ENCODE peak calls at places on chromosomes 1 and 21, in six cellular contexts. D, L, A, Y, S and M are unnamed samples.

GRCh38 chr1:105544475-105544874 is 1512.0 kb upstream of the PRMT6 start:
- DNase-seq in Y (no peak), D (no peak), A (no peak), L (no peak), S (no peak), M (no peak)

GRCh38 chr1:53467391-53467790 is 8.2 kb downstream of the DMRTB1 start:
- DNase-seq in Y (no peak), D (no peak), A (no peak), L (no peak), S (no peak), M (no peak)

GRCh38 chr1:117815926-117816325 is 113.5 kb downstream of the GDAP2 start:
- DNase-seq in Y (no peak), L (no peak), D (no peak), S (no peak), A (no peak), M (no peak)

GRCh38 chr1:55635856-55636255 is 420.7 kb upstream of the USP24 start:
- DNase-seq in D (no peak), L (no peak), S (no peak), A (no peak), Y (no peak), M (no peak)

GRCh38 chr1:245108251-245108650 is 46.5 kb upstream of the KIF26B start:
- DNase-seq in A (no peak), Y (no peak), D (no peak), L (no peak), S (peak), M (no peak)

GRCh38 chr1:22662318-22662717 is 9.3 kb downstream of the C1QB start:
- DNase-seq in S (no peak), Y (peak), D (no peak), A (no peak), L (no peak), M (no peak)

GRCh38 chr1:72186733-72187307 is 95.5 kb downstream of the NEGR1 start:
- DNase-seq in D (no peak), L (no peak), S (no peak), Y (no peak), A (no peak), M (no peak)

GRCh38 chr1:77399250-77400086 is 117.6 kb downstream of the AK5 start:
- DNase-seq in Y (no peak), L (no peak), S (no peak), A (no peak), D (no peak), M (no peak)

GRCh38 chr1:150142083-150142482 is 7.6 kb upstream of the PLEKHO1 start:
- DNase-seq in L (no peak), A (no peak), D (no peak), S (no peak), Y (no peak), M (no peak)

GRCh38 chr1:184483101-184483813 is 96.4 kb downstream of the C1orf21 start:
- DNase-seq in D (no peak), S (peak), A (no peak), Y (no peak), L (no peak), M (no peak)

GRCh38 chr1:61124691-61125090 is 42.3 kb downstream of the NFIA start:
- DNase-seq in S (peak), D (no peak), L (no peak), Y (no peak), A (no peak), M (no peak)

GRCh38 chr21:44065428-44065827 is 41.8 kb upstream of the PWP2 start:
- DNase-seq in L (no peak), S (no peak), Y (no peak), A (no peak), D (no peak), M (no peak)

GRCh38 chr1:39727221-39727931 is 11.3 kb upstream of the PPIE start:
- DNase-seq in D (no peak), S (no peak), L (no peak), A (no peak), Y (no peak), M (no peak)

GRCh38 chr1:15680614-15681345 is 3.3 kb upstream of the PLEKHM2 start:
- DNase-seq in Y (no peak), S (no peak), L (no peak), A (no peak), D (no peak), M (peak)

GRCh38 chr1:226429051-226429461 is 21.2 kb upstream of the PARP1 start:
- DNase-seq in L (no peak), D (no peak), Y (no peak), S (no peak), A (no peak), M (no peak)

GRCh38 chr21:14353712-14354111 is 29.2 kb downstream of the HSPA13 start:
- DNase-seq in L (no peak), S (no peak), A (no peak), Y (no peak), D (no peak), M (no peak)

GRCh38 chr1:54927475-54928240 is 40.7 kb upstream of the DHCR24 start:
- DNase-seq in L (no peak), D (no peak), A (no peak), S (no peak), Y (no peak), M (peak)

GRCh38 chr1:65002508-65003315 is 36.4 kb upstream of the JAK1 start:
- DNase-seq in A (peak), L (peak), S (peak), Y (peak), D (peak), M (peak)
- TF ChIP-seq POLR2A in A (peak), L (peak), S (no peak), Y (no peak), D (peak), M (no peak)

DNA sequence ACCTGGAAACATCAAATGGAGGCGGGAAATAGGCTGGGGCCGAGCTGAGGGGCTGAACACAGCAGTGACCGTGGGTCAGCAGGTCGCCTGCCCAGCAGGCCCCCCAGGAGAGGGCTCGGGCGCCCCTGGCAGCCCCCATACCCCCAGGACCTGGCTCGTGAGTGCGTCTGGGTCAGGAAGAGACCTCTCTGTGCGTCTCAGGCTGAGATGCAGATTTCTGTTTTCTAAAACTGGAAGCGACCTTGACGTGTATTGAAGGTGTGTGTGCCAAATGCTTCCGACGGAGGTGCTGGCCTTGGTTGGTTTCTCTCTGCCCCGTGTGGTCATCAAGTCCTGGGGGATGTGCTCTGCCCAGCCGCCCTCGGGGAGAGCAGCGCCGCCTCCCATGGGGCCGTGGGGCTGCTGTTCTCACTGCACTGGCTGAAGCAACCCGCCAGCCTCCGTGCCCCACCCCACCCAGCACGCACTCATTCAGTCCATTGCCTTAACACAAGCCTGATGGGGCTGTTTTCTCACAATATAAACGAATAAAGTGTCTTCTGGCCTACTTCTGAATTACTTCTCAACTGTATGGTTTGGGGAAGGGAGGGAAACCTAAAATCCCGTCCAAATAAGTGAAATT is 7.4 kb downstream of the PEX10 start:
- DNase-seq in D (no peak), A (no peak), L (no peak), S (no peak), Y (no peak), M (no peak)
- TF ChIP-seq POLR2A in D (no peak), A (no peak), L (no peak), S (no peak), Y (no peak), M (no peak)

DNA sequence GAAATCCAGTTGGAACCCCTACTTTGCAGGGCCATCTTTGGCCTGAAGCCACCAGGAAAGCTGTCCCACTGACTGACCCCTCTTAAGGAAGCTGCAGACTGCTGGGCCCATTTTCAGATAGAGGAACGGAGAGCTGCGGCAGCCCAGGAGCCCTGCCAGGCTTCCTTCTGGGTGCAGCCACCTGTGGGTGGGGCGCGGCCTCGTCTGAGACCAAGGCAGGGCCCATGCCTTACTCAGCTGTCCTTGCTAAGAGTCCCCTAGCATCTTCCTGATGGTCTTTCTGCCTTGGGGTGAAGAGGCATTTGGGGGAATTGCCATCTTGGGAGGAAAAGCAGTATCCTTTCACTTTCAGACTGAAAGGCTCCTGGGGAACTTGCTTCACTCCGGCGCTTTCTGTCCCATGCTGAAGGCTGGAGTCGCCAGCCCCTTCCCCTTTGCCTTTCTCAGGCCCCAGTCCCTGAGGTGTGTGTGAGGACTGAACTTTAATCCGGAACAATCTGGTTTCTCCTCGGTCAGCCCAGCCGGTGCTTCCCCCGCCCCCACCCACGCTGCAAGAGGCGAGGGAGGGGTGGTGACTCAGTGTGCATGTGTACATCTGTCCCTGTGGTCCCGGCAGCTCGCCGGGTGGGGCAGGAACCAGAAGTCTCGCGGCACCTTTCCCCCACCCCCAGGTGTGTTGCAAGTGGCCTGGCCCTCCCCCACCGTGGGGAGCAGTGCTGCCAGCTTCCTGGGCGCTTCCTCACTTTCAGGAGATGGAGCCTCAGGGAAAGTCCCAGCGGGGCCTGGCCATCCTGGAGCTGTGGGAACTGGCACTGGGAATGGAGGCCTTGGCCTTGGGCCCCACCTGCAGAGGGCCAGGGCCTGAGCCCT is 5.1 kb downstream of the ZC3H12A start:
- DNase-seq in S (peak), D (peak), A (peak), L (peak), Y (peak), M (peak)
- TF ChIP-seq POLR2A in S (no peak), D (peak), A (peak), L (peak), Y (no peak), M (peak)

DNA sequence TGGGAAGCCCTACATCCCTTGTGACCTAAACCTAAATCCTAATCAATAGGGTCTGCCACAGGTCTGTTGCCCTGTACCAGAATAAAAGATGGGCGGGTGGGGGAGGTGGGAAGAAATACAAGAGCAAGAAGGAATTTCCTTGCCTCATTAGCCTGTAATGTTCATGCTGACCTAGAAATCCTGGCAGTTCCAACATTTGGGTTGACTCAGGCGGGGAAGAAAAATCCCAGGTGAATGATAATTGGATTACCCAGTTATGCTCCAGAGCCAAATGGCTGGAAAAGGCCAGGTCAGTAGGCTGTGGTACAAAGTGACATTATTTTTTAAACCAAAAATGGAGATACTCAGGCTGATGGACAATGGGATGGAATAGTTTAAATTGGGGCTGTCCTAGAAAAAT is 27.3 kb upstream of the A3GALT2 start:
- DNase-seq in L (no peak), Y (no peak), S (peak), A (no peak), D (no peak), M (no peak)
- TF ChIP-seq POLR2A in L (no peak), Y (no peak), S (no peak), A (no peak), D (no peak), M (no peak)

GRCh38 chr1:2546515-2547209 is 9.5 kb upstream of the TNFRSF14 start:
- DNase-seq in S (peak), A (peak), L (peak), Y (peak), D (no peak), M (peak)
- TF ChIP-seq POLR2A in S (peak), A (peak), L (peak), Y (no peak), D (no peak), M (peak)

DNA sequence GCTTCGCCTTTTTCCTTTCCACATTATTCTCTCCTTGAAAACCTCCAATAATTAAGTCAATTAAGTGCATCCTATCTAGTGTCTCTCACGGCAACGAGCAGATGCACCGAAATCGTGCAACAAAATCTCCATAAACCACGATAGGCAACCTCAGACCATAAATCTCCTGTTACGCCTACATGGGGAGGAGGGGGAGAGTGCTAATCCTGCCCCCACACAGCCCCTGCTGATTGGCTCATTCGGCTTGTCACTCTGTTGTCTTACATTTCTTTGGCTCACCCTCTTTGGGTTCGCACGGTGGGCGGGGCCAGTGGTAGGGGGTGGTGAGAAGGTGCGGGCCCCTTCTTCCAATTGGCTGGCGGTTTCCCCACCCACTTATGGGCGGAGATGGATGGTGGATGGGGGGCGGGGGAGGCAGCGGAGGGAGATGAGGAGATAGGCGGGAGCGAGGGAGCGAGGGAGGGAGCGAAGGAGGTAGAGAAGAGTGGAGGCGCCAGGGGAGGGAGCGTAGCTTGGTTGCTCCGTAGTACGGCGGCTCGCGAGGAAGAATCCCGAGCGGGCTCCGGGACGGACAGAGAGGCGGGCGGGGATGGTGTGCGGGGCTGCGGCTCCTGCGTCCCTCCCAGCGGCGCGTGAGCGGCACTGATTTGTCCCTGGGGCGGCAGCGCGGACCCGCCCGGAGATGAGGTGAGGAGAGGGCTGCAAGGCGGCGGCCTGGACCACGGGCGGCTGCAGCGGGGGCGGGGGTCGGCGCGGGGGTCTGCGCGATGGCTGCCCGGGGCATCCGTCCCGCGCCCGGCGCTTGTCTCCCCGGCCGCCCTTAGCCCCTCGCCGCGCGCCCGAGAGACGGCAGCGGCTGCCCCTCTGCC is at the start of gene ITSN1:
- DNase-seq in S (peak), D (peak), L (peak), A (peak), Y (peak), M (peak)
- TF ChIP-seq POLR2A in S (peak), D (peak), L (peak), A (peak), Y (peak), M (no peak)

GRCh38 chr1:44723496-44724407 is 7.2 kb downstream of the RNU5D-1 start:
- DNase-seq in A (no peak), L (no peak), S (no peak), Y (no peak), D (no peak), M (no peak)
- TF ChIP-seq POLR2A in A (no peak), L (no peak), S (no peak), Y (no peak), D (no peak), M (no peak)

GRCh38 chr1:23964235-23964668 is 4.6 kb downstream of the PNRC2 start:
- DNase-seq in Y (no peak), A (no peak), L (no peak), D (no peak), S (no peak), M (no peak)

GRCh38 chr1:23960291-23960718 is 677 bp downstream of the PNRC2 start:
- DNase-seq in Y (no peak), A (no peak), S (no peak), D (no peak), L (no peak), M (no peak)

GRCh38 chr1:23964790-23965740 is 5.4 kb downstream of the PNRC2 start:
- DNase-seq in A (no peak), D (no peak), L (no peak), S (no peak), Y (no peak), M (no peak)

GRCh38 chr1:23966973-23967493 is 7.4 kb downstream of the PNRC2 start:
- DNase-seq in S (no peak), Y (no peak), D (no peak), A (no peak), L (no peak), M (no peak)

GRCh38 chr1:23963617-23964234 is 4.1 kb downstream of the PNRC2 start:
- DNase-seq in S (no peak), Y (no peak), L (no peak), A (no peak), D (no peak), M (no peak)
- TF ChIP-seq POLR2A in S (no peak), Y (no peak), L (no peak), A (no peak), D (no peak), M (peak)

DNA sequence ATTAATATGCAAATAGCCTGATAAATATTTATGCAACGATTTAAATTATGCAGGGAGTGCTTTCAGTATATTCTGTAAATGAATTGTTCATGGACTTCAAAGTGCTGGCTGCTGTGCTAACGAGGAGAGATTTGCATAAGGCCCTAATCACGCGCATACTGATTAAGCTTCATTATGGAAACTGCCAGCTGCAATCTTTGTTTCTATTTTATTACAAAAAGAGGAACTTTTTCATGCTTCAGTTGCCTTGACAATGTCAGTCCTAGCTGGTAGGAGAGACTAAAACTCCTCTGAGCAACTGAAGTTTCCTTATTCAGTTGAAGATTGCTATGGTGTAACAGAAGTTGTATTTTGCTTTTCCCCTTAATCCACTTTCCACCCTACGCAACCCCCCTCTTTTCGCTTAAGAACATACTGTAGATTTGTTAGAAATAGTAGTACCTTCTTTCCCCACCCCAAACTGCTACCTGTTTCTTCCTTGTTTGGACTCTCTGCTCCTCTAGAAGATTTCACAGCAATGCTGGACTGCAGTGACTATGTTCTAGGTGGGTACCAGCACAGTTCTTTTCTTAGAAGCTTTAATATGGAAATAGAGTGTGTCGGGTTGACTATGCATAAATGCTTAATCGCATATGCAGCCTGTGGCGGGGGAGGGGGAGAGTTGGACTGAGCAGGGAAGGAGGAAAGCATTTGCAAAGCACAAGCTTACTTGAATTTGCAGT is 108.2 kb downstream of the POU2F1 start:
- DNase-seq in D (no peak), S (no peak), A (no peak), L (no peak), Y (no peak), M (peak)
- TF ChIP-seq POLR2A in D (no peak), S (no peak), A (no peak), L (no peak), Y (no peak), M (no peak)